ENCODE peak calls at places on chromosomes 13 and 19, in nine cellular contexts. R, X, M, K, G, T, Q, F and N are unnamed samples.

GRCh38 chr13:83499286-83499685 is 383.0 kb downstream of the SLITRK1 start:
- DNase-seq in R (no peak), X (no peak), M (no peak), K (no peak), G (no peak), T (no peak), Q (no peak), F (no peak), N (no peak)

GRCh38 chr13:61202042-61202441 is 213.6 kb downstream of the PCDH20 start:
- DNase-seq in R (no peak), X (no peak), M (no peak), K (no peak), G (no peak), T (no peak), Q (no peak), F (no peak), N (no peak)

GRCh38 chr13:66532845-66533244 is 697.3 kb downstream of the PCDH9 start:
- DNase-seq in R (no peak), X (no peak), M (no peak), K (no peak), G (no peak), T (no peak), Q (no peak), F (no peak), N (no peak)

GRCh38 chr19:34345934-34346333 is 19.1 kb upstream of the GPI start:
- DNase-seq in R (peak), X (no peak), M (peak), K (peak), G (peak), T (no peak), Q (no peak), F (peak), N (peak)

GRCh38 chr13:100818706-100819105 is 144.1 kb upstream of the TMTC4 start:
- DNase-seq in R (no peak), X (no peak), M (no peak), K (no peak), G (no peak), T (no peak), Q (no peak), F (no peak), N (no peak)

GRCh38 chr13:19864339-19865309 is 1.2 kb upstream of the ZMYM5 start:
- DNase-seq in R (peak), X (peak), M (peak), K (peak), G (peak), T (peak), Q (no peak), F (peak), N (peak)

GRCh38 chr13:79628463-79628862 is 147.5 kb downstream of the NDFIP2 start:
- DNase-seq in R (no peak), X (no peak), M (no peak), K (peak), G (no peak), T (no peak), Q (no peak), F (no peak), N (peak)

GRCh38 chr13:50400930-50401553 is 385.8 kb downstream of the KCNRG start:
- DNase-seq in R (no peak), X (no peak), M (no peak), K (peak), G (no peak), T (no peak), Q (peak), F (peak), N (peak)

GRCh38 chr19:51327066-51327985 is 14.6 kb downstream of the VSIG10L start:
- DNase-seq in R (peak), X (peak), M (no peak), K (no peak), G (peak), T (no peak), Q (no peak), F (peak), N (peak)

GRCh38 chr13:101382086-101382485 is 34.2 kb downstream of the NALCN start:
- DNase-seq in R (no peak), X (no peak), M (no peak), K (peak), G (no peak), T (no peak), Q (no peak), F (no peak), N (no peak)

GRCh38 chr19:12052571-12053169 is at the start of gene ZNF878:
- DNase-seq in R (peak), X (peak), M (peak), K (peak), G (peak), T (no peak), Q (no peak), F (peak), N (peak)

GRCh38 chr19:14407889-14408640 is 11.1 kb downstream of the DDX39A start:
- DNase-seq in R (no peak), X (no peak), M (no peak), K (no peak), G (no peak), T (no peak), Q (no peak), F (no peak), N (no peak)

GRCh38 chr19:53076984-53077383 is 26.2 kb downstream of the ZNF160 start:
- DNase-seq in R (no peak), X (peak), M (no peak), K (peak), G (no peak), T (no peak), Q (no peak), F (peak), N (peak)

GRCh38 chr13:47459512-47459911 is 541.6 kb downstream of the SUCLA2 start:
- DNase-seq in R (no peak), X (no peak), M (no peak), K (peak), G (no peak), T (no peak), Q (no peak), F (peak), N (peak)

GRCh38 chr13:64758520-64758919 is 2471.6 kb downstream of the PCDH9 start:
- DNase-seq in R (no peak), X (no peak), M (no peak), K (peak), G (no peak), T (no peak), Q (no peak), F (peak), N (no peak)

GRCh38 chr13:84050551-84050950 is 168.3 kb upstream of the SLITRK1 start:
- DNase-seq in R (no peak), X (no peak), M (no peak), K (peak), G (no peak), T (no peak), Q (peak), F (no peak), N (no peak)

GRCh38 chr13:59038824-59039223 is 1124.9 kb downstream of the DIAPH3 start:
- DNase-seq in R (no peak), X (no peak), M (no peak), K (no peak), G (no peak), T (no peak), Q (no peak), F (peak), N (no peak)

GRCh38 chr19:42400404-42400803 is 10.3 kb upstream of the CNFN start:
- DNase-seq in R (no peak), X (no peak), M (no peak), K (no peak), G (no peak), T (no peak), Q (no peak), F (no peak), N (no peak)

GRCh38 chr13:110114351-110114750 is 192.6 kb downstream of the COL4A1 start:
- DNase-seq in R (no peak), X (no peak), M (no peak), K (peak), G (no peak), T (no peak), Q (no peak), F (no peak), N (peak)

GRCh38 chr13:41179593-41180250 is 14.6 kb downstream of the KBTBD7 start:
- DNase-seq in R (no peak), X (no peak), M (no peak), K (peak), G (no peak), T (no peak), Q (peak), F (peak), N (peak)

GRCh38 chr13:41919031-41919740 is 41.7 kb downstream of the VWA8 start:
- DNase-seq in R (no peak), X (no peak), M (no peak), K (no peak), G (no peak), T (no peak), Q (no peak), F (no peak), N (no peak)

GRCh38 chr13:33202644-33203169 is 82.8 kb downstream of the STARD13 start:
- DNase-seq in R (no peak), X (no peak), M (no peak), K (no peak), G (no peak), T (no peak), Q (no peak), F (no peak), N (no peak)

GRCh38 chr13:74574964-74575728 is 440.9 kb upstream of the KLF12 start:
- DNase-seq in R (no peak), X (no peak), M (no peak), K (no peak), G (no peak), T (no peak), Q (no peak), F (no peak), N (peak)

GRCh38 chr19:42362342-42362741 is 27.8 kb downstream of the CNFN start:
- DNase-seq in R (no peak), X (no peak), M (no peak), K (no peak), G (no peak), T (no peak), Q (no peak), F (no peak), N (no peak)

GRCh38 chr13:30133554-30133912 is 173.8 kb downstream of the KATNAL1 start:
- DNase-seq in R (no peak), X (no peak), M (no peak), K (no peak), G (no peak), T (no peak), Q (no peak), F (no peak), N (no peak)

GRCh38 chr13:47672982-47673670 is 327.9 kb downstream of the SUCLA2 start:
- DNase-seq in R (no peak), X (peak), M (no peak), K (peak), G (no peak), T (no peak), Q (peak), F (peak), N (peak)

GRCh38 chr13:32587014-32587773 is 942 bp downstream of the PDS5B start:
- DNase-seq in R (peak), X (peak), M (peak), K (peak), G (peak), T (no peak), Q (no peak), F (peak), N (peak)

GRCh38 chr19:57812201-57812600 is 2.5 kb downstream of the ZNF552 start:
- DNase-seq in R (no peak), X (no peak), M (no peak), K (no peak), G (no peak), T (no peak), Q (no peak), F (no peak), N (no peak)

GRCh38 chr19:11435833-11436313 is 438 bp downstream of the PRKCSH start:
- DNase-seq in R (peak), X (no peak), M (no peak), K (peak), G (no peak), T (no peak), Q (no peak), F (peak), N (peak)

GRCh38 chr13:30581582-30581981 is 36.1 kb upstream of the USPL1 start:
- DNase-seq in R (no peak), X (no peak), M (no peak), K (peak), G (peak), T (no peak), Q (no peak), F (peak), N (peak)

GRCh38 chr13:112067871-112068305 is 939 bp downstream of the SOX1 start:
- DNase-seq in R (no peak), X (no peak), M (no peak), K (no peak), G (no peak), T (no peak), Q (no peak), F (no peak), N (no peak)

GRCh38 chr13:112068531-112069062 is 1.6 kb downstream of the SOX1 start:
- DNase-seq in R (no peak), X (no peak), M (no peak), K (no peak), G (no peak), T (no peak), Q (no peak), F (no peak), N (no peak)

GRCh38 chr13:112069727-112070300 is 2.9 kb downstream of the SOX1 start:
- DNase-seq in R (no peak), X (no peak), M (no peak), K (no peak), G (no peak), T (no peak), Q (no peak), F (no peak), N (no peak)

GRCh38 chr13:112067121-112067741 is at the start of gene SOX1:
- DNase-seq in R (no peak), X (no peak), M (no peak), K (no peak), G (no peak), T (no peak), Q (no peak), F (no peak), N (no peak)

DNA sequence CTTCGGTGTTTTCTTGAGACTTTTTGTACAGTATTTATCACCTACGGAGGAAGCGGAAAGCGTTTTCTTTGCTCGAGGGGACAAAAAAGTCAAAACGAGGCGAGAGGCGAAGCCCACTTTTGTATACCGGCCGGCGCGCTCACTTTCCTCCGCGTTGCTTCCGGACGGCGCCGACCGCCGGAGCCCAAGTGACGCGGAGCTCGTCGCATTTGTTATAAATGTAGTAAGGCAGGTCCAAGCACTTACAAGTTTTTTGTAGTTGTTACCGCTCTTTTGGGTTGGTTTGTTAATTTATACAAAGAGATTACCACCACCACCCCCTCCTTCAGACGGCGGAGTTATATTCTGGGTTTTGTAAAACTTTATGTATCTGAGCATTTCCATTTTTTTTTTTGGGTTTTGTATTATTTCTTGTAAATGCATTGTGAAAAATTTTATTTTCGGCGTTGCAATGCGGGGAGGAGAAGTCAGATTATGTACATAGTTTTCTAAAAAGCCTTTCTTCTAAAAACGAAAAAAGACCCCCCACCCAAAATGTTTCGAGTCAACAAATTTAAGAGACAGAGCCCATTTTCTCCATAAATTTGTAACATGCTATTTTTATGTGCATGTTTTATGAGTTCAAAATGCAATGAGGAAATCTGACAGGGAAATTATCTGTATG is 2.2 kb downstream of the SOX1 start:
- DNase-seq in R (no peak), X (no peak), M (no peak), K (no peak), G (no peak), T (no peak), Q (no peak), F (no peak), N (no peak)
- H3K4me3 ChIP-seq in R (no peak), X (no peak), M (no peak), K (no peak), G (no peak), T (no peak), Q (no peak), F (no peak), N (no peak)

GRCh38 chr19:3284759-3285646 is 60.5 kb downstream of the CELF5 start:
- DNase-seq in R (peak), X (peak), M (peak), K (peak), G (peak), T (no peak), Q (no peak), F (peak), N (peak)
- H3K4me3 ChIP-seq in R (peak), X (no peak), M (no peak), K (no peak), G (no peak), T (no peak), Q (peak), F (no peak), N (peak)

GRCh38 chr13:23767806-23768205 is 121.4 kb downstream of the MIPEP start:
- DNase-seq in R (no peak), X (no peak), M (no peak), K (no peak), G (no peak), T (no peak), Q (no peak), F (no peak), N (no peak)

GRCh38 chr13:23766199-23766771 is 122.9 kb downstream of the MIPEP start:
- DNase-seq in R (no peak), X (no peak), M (no peak), K (no peak), G (no peak), T (no peak), Q (no peak), F (no peak), N (no peak)

GRCh38 chr13:23770428-23770827 is 118.8 kb downstream of the MIPEP start:
- DNase-seq in R (no peak), X (no peak), M (no peak), K (no peak), G (no peak), T (peak), Q (no peak), F (no peak), N (no peak)

GRCh38 chr13:23765531-23765930 is 123.7 kb downstream of the MIPEP start:
- DNase-seq in R (no peak), X (no peak), M (no peak), K (no peak), G (no peak), T (no peak), Q (no peak), F (no peak), N (no peak)

GRCh38 chr13:23766939-23767338 is 122.3 kb downstream of the MIPEP start:
- DNase-seq in R (no peak), X (no peak), M (no peak), K (no peak), G (no peak), T (peak), Q (no peak), F (no peak), N (no peak)
- H3K4me3 ChIP-seq in R (no peak), X (no peak), M (no peak), K (no peak), G (no peak), T (no peak), Q (no peak), F (no peak), N (no peak)

GRCh38 chr13:107211073-107211472 is 643.1 kb upstream of the ARGLU1 start:
- DNase-seq in R (peak), X (peak), M (peak), K (peak), G (peak), T (no peak), Q (peak), F (peak), N (peak)
- H3K4me3 ChIP-seq in R (no peak), X (peak), M (no peak), K (peak), G (no peak), T (peak), Q (no peak), F (peak), N (peak)

GRCh38 chr19:54373781-54374266 is 9.1 kb upstream of the LAIR1 start:
- DNase-seq in R (peak), X (peak), M (no peak), K (no peak), G (no peak), T (no peak), Q (no peak), F (no peak), N (no peak)

GRCh38 chr19:54364775-54365257 is at the start of gene LAIR1:
- DNase-seq in R (peak), X (peak), M (no peak), K (no peak), G (peak), T (no peak), Q (no peak), F (no peak), N (no peak)

GRCh38 chr19:54366811-54367210 is 2.1 kb upstream of the LAIR1 start:
- DNase-seq in R (no peak), X (no peak), M (no peak), K (no peak), G (no peak), T (no peak), Q (no peak), F (no peak), N (no peak)

DNA sequence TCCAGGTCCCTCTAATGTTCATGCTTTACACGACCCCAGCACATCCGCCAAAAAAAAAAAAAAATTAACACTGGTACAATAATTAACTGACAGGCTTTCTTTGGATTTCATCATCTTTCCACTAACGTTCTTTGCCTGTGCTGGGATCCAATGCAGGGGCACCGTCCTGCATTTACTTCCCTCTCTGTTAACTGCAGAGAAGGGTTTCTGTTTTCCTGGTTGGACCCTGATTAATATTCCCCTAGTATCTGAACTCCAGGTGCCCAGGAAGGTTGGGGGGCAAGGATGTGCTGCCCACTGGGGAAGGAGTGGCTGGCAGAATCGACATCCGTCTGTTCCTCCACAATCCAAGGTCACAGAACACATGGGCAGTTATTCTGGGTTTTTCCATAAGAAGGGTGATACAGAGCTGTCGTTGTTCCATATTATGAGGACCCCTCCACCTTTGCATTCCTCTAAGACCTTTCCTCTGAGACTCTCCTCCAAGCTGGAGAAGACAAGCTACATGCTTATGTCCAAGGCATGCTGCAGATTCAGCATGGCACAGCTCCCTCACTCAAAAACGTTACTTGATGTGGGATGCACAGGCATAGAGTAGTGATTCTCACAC is 4.5 kb upstream of the LAIR1 start:
- DNase-seq in R (no peak), X (no peak), M (no peak), K (no peak), G (no peak), T (no peak), Q (no peak), F (no peak), N (no peak)
- H3K4me3 ChIP-seq in R (peak), X (peak), M (no peak), K (no peak), G (peak), T (no peak), Q (no peak), F (no peak), N (no peak)

DNA sequence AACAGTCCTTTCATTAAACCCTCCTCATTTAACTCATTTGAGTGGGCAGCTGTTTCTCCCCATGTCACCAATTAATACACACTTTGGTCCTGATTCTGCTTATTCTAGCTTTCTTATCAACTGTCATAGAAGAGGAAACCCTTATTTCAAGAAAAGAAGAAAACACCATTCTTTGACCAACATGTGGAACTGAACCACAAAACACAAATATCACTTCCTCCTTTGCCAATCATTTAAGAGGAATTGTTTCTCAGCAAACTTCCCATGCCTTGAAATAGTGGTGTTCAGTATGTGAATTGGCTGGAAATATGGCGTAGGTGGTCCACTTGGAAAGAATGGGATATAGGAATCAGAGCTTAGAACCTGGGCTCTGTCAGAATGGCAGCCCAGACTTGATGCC is 20.4 kb downstream of the MBD3L2B start:
- DNase-seq in R (no peak), X (no peak), M (no peak), K (no peak), G (no peak), T (no peak), Q (no peak), F (no peak), N (no peak)
- H3K4me3 ChIP-seq in R (no peak), X (no peak), M (no peak), K (no peak), G (no peak), T (no peak), Q (no peak), F (no peak), N (no peak)